ENCODE peak calls at places on chromosomes 5 and 9, in eight cellular contexts. S is BJ, J is epithelial cell of proximal tubule, Q is choroid plexus epithelial cell, E is K562, M is endodermal cell, D is transverse colon, T is RWPE1. K is an unnamed sample.

GRCh38 chr9:83472221-83472665 is 66.0 kb downstream of the FRMD3 start:
- DNase-seq in T (peak), Q (peak), S (peak), E (no peak), D (peak), J (no peak), M (no peak), K (no peak)

GRCh38 chr5:87393331-87393730 is 19.4 kb downstream of the CCNH start:
- DNase-seq in Q (peak), M (no peak), E (no peak), J (peak), T (peak), D (no peak), S (peak), K (no peak)

GRCh38 chr5:50702615-50703325 is 36.3 kb downstream of the PARP8 start:
- DNase-seq in T (no peak), E (no peak), J (no peak), Q (no peak), D (no peak), S (no peak), M (no peak), K (no peak)

GRCh38 chr5:10493884-10494283 is 52.2 kb downstream of the ROPN1L start:
- DNase-seq in M (no peak), D (no peak), Q (no peak), E (no peak), T (no peak), S (no peak), J (no peak), K (no peak)

GRCh38 chr5:166784545-166785078 is 1506.8 kb upstream of the WWC1 start:
- DNase-seq in M (no peak), J (no peak), S (no peak), E (no peak), Q (no peak), D (no peak), T (no peak), K (no peak)

GRCh38 chr5:1751026-1751863 is 48.4 kb downstream of the MRPL36 start:
- DNase-seq in D (no peak), J (no peak), E (no peak), Q (no peak), M (peak), S (no peak), T (no peak), K (no peak)

GRCh38 chr5:107330903-107331302 is 339.8 kb downstream of the EFNA5 start:
- DNase-seq in S (no peak), T (no peak), D (no peak), Q (no peak), J (no peak), E (no peak), M (no peak), K (no peak)

GRCh38 chr9:37915911-37916470 is 12.1 kb upstream of the SLC25A51 start:
- DNase-seq in Q (no peak), J (no peak), E (no peak), D (no peak), T (no peak), S (no peak), M (no peak), K (no peak)

GRCh38 chr9:129999123-129999510 is 43.9 kb downstream of the FNBP1 start:
- DNase-seq in D (no peak), M (no peak), Q (no peak), S (peak), E (no peak), T (no peak), J (no peak), K (no peak)

GRCh38 chr5:179135441-179136215 is 75.5 kb downstream of the ZNF354C start:
- DNase-seq in Q (no peak), M (no peak), S (no peak), J (no peak), E (no peak), T (no peak), D (no peak), K (no peak)

GRCh38 chr9:20238921-20239320 is 383.4 kb downstream of the MLLT3 start:
- DNase-seq in S (no peak), E (no peak), T (no peak), Q (peak), M (no peak), D (no peak), J (no peak), K (no peak)

GRCh38 chr5:137605377-137605776 is 106.3 kb upstream of the SPOCK1 start:
- DNase-seq in J (no peak), T (peak), M (peak), E (no peak), D (no peak), Q (peak), S (no peak), K (no peak)

GRCh38 chr9:114894206-114894605 is 36.2 kb downstream of the TNFSF8 start:
- DNase-seq in Q (peak), S (peak), D (no peak), M (no peak), J (peak), T (no peak), E (no peak), K (no peak)

GRCh38 chr9:89608646-89609335 is 4.0 kb downstream of the GADD45G start:
- DNase-seq in M (no peak), S (no peak), J (no peak), T (no peak), E (no peak), Q (no peak), D (no peak), K (no peak)

GRCh38 chr9:19629506-19629905 is 159.3 kb downstream of the SLC24A2 start:
- DNase-seq in D (no peak), S (no peak), Q (no peak), T (no peak), J (no peak), E (no peak), M (peak), K (no peak)

GRCh38 chr9:93684161-93684765 is 107.9 kb downstream of the PHF2 start:
- DNase-seq in D (no peak), E (peak), T (no peak), M (peak), Q (no peak), J (no peak), S (no peak), K (no peak)

GRCh38 chr9:93686880-93687236 is 110.5 kb downstream of the PHF2 start:
- DNase-seq in Q (no peak), E (no peak), S (no peak), M (no peak), D (no peak), T (no peak), J (no peak), K (no peak)

GRCh38 chr9:93686127-93686879 is 109.9 kb downstream of the PHF2 start:
- DNase-seq in M (peak), T (no peak), Q (no peak), E (peak), J (no peak), D (no peak), S (no peak), K (peak)

GRCh38 chr9:93683331-93684134 is 107.1 kb downstream of the PHF2 start:
- DNase-seq in D (peak), M (peak), T (no peak), Q (no peak), S (no peak), E (peak), J (no peak), K (peak)

GRCh38 chr9:93684806-93685553 is 108.6 kb downstream of the PHF2 start:
- DNase-seq in M (peak), E (peak), D (no peak), S (no peak), Q (peak), T (peak), J (no peak), K (peak)
- TF ChIP-seq CTCF in M (peak), E (peak), D (no peak), S (peak), Q (peak), T (peak), J (peak), K (no peak)

DNA sequence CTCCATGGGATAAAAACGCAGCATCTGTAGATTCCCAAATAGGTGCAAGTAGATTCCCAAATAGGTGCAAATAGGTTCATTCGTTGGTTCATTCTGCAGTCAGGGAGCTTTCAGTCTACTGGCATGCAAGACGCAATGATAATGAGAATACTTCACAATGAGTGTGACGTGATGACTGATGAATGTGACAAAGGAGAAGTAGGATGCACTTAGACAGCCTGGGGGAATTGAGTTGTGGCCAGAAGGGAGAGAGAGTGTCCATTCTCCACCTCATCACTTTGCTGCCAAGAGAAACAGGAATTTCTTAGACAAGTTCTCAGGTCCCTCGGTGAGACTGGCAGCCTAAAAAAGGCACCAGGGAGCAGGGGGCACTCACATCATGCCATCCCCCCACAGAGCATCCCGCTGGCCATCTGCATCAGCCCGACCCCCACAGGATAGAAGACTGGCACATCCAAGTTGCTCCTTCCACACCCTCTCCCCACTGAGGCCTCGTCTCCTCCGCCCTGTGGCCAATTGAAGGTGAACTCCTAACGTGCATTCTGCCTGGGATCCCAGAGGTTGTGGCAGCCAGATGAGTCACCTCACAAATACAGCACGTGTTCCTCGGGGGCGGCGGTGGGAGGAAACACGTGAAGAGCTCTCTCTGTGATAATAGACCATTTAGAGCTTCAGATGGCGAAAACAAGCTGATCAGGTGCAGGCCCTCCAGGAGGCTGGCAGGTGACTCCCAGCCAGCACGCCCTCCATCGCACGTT is 19.9 kb upstream of the KCNIP1 start:
- DNase-seq in E (no peak), Q (peak), T (peak), J (no peak), D (no peak), S (no peak), M (peak), K (no peak)
- TF ChIP-seq CTCF in E (no peak), Q (no peak), T (no peak), J (no peak), D (no peak), S (no peak), M (no peak), K (no peak)

GRCh38 chr9:92709240-92709639 is 39.3 kb upstream of the IPPK start:
- DNase-seq in T (peak), M (peak), S (no peak), E (no peak), D (no peak), Q (no peak), J (no peak), K (no peak)

GRCh38 chr9:92707530-92707929 is 37.6 kb upstream of the IPPK start:
- DNase-seq in Q (no peak), D (no peak), J (peak), T (no peak), M (no peak), E (no peak), S (no peak), K (no peak)

GRCh38 chr9:92704528-92704927 is 34.6 kb upstream of the IPPK start:
- DNase-seq in Q (no peak), T (no peak), M (peak), S (no peak), J (no peak), D (no peak), E (no peak), K (no peak)

GRCh38 chr9:92709954-92710353 is 40.0 kb upstream of the IPPK start:
- DNase-seq in Q (no peak), M (no peak), D (no peak), E (no peak), S (no peak), J (no peak), T (no peak), K (no peak)

DNA sequence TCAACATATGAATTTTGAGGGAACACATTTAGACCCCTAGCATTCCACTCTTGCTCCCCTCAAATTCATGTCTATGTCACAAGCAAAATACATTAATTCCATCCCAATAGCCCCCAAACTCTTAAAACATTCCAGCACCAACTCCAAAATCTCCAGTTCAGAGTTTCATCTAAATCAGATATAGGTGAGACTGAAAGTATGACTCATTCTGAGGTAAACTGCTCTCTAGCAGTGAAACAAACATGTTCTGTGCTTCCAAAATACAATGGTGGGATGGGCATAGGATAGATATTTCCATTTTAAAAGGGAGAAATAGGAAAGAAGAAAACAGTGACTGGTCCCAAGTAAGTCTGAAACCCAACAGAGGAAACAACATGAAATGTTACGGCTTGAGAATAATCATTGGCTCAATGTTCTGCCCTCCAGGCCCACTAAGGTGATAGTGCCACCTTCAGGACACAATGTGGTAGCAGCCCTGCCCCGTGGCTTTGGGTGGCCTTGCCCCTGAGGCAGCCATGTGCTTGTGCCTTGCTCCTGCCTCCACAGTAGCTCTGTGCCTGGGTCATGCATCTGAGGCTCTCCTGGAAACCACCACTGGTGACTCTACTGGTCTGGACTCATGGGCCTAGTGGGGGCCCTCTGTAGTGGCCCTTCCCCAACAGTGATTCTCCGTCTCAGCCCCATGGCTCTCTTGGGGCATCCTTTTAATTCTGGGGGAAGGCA is 36.4 kb upstream of the IPPK start:
- DNase-seq in Q (peak), S (no peak), T (peak), E (peak), J (no peak), D (no peak), M (peak), K (peak)
- TF ChIP-seq CTCF in Q (peak), S (peak), T (peak), E (peak), J (peak), D (peak), M (peak), K (peak)

GRCh38 chr5:78672154-78672553 is 23.6 kb upstream of the LHFPL2 start:
- DNase-seq in Q (no peak), J (no peak), T (no peak), S (no peak), E (no peak), D (no peak), M (no peak), K (no peak)

GRCh38 chr5:78679905-78680304 is 31.3 kb upstream of the LHFPL2 start:
- DNase-seq in Q (no peak), J (no peak), S (no peak), E (no peak), D (no peak), M (no peak), T (no peak), K (no peak)

GRCh38 chr5:78675956-78676727 is 27.6 kb upstream of the LHFPL2 start:
- DNase-seq in D (peak), T (no peak), M (no peak), Q (no peak), J (no peak), E (no peak), S (no peak), K (no peak)

GRCh38 chr5:78677777-78678668 is 29.5 kb upstream of the LHFPL2 start:
- DNase-seq in M (no peak), D (peak), E (peak), J (peak), S (peak), Q (peak), T (peak), K (peak)
- TF ChIP-seq CTCF in M (no peak), D (no peak), E (no peak), J (peak), S (peak), Q (peak), T (no peak), K (no peak)

GRCh38 chr9:122463828-122464632 is 13.7 kb downstream of the OR1J1 start:
- DNase-seq in Q (peak), E (peak), M (peak), T (no peak), J (no peak), D (no peak), S (no peak), K (no peak)
- TF ChIP-seq CTCF in Q (peak), E (peak), M (peak), T (peak), J (peak), D (no peak), S (peak), K (peak)

GRCh38 chr9:110877376-110877775 is 160.9 kb downstream of the LPAR1 start:
- DNase-seq in E (no peak), Q (no peak), T (no peak), S (no peak), M (no peak), D (no peak), J (no peak), K (no peak)
- TF ChIP-seq CTCF in E (no peak), Q (no peak), T (no peak), S (no peak), M (no peak), D (no peak), J (no peak), K (no peak)